ENCODE peak calls at places on chromosomes 7 and 10, in eight cellular contexts. One of them, this sample, is unnamed.

GRCh38 chr7:125254521-125254920 is 324.9 kb upstream of the POT1 start:
- DNase-seq in NCI-H1092 treated with DMSO at 0.1 percent for 48 hours: no peak
- DNase-seq in body of pancreas: no peak
- DNase-seq in H4: no peak
- DNase-seq in IMR-90: no peak
- DNase-seq in left ventricle myocardium inferior: no peak
- DNase-seq in NCI-H774: no peak
- DNase-seq in activated naive CD8-positive, alpha-beta T cell treated with anti-CD3 and anti-CD28 coated beads, Interleukin-2, amount 50 U/mL, for 16 hours: no peak
- DNase-seq in this sample: no peak

GRCh38 chr10:133388265-133388972 is 5.5 kb upstream of the MTG1 start:
- DNase-seq in NCI-H1092 treated with DMSO at 0.1 percent for 48 hours: no peak
- DNase-seq in body of pancreas: peak
- DNase-seq in H4: no peak
- DNase-seq in IMR-90: no peak
- DNase-seq in left ventricle myocardium inferior: no peak
- DNase-seq in NCI-H774: no peak
- DNase-seq in activated naive CD8-positive, alpha-beta T cell treated with anti-CD3 and anti-CD28 coated beads, Interleukin-2, amount 50 U/mL, for 16 hours: no peak
- DNase-seq in this sample: no peak

GRCh38 chr7:39741942-39742623 is 118.7 kb downstream of the RALA start:
- DNase-seq in NCI-H1092 treated with DMSO at 0.1 percent for 48 hours: no peak
- DNase-seq in body of pancreas: peak
- DNase-seq in H4: peak
- DNase-seq in IMR-90: peak
- DNase-seq in left ventricle myocardium inferior: peak
- DNase-seq in NCI-H774: no peak
- DNase-seq in activated naive CD8-positive, alpha-beta T cell treated with anti-CD3 and anti-CD28 coated beads, Interleukin-2, amount 50 U/mL, for 16 hours: no peak
- DNase-seq in this sample: peak

GRCh38 chr7:28466341-28466740 is 54.0 kb downstream of the CREB5 start:
- DNase-seq in NCI-H1092 treated with DMSO at 0.1 percent for 48 hours: no peak
- DNase-seq in body of pancreas: no peak
- DNase-seq in H4: peak
- DNase-seq in IMR-90: no peak
- DNase-seq in left ventricle myocardium inferior: no peak
- DNase-seq in NCI-H774: no peak
- DNase-seq in activated naive CD8-positive, alpha-beta T cell treated with anti-CD3 and anti-CD28 coated beads, Interleukin-2, amount 50 U/mL, for 16 hours: no peak
- DNase-seq in this sample: no peak

GRCh38 chr7:158284121-158284520 is 303.5 kb downstream of the PTPRN2 start:
- DNase-seq in NCI-H1092 treated with DMSO at 0.1 percent for 48 hours: no peak
- DNase-seq in body of pancreas: no peak
- DNase-seq in H4: peak
- DNase-seq in IMR-90: no peak
- DNase-seq in left ventricle myocardium inferior: no peak
- DNase-seq in NCI-H774: no peak
- DNase-seq in activated naive CD8-positive, alpha-beta T cell treated with anti-CD3 and anti-CD28 coated beads, Interleukin-2, amount 50 U/mL, for 16 hours: no peak
- DNase-seq in this sample: no peak

GRCh38 chr7:134289423-134289822 is 27.3 kb downstream of the SLC35B4 start:
- DNase-seq in NCI-H1092 treated with DMSO at 0.1 percent for 48 hours: no peak
- DNase-seq in body of pancreas: no peak
- DNase-seq in H4: no peak
- DNase-seq in IMR-90: no peak
- DNase-seq in left ventricle myocardium inferior: no peak
- DNase-seq in NCI-H774: no peak
- DNase-seq in activated naive CD8-positive, alpha-beta T cell treated with anti-CD3 and anti-CD28 coated beads, Interleukin-2, amount 50 U/mL, for 16 hours: no peak
- DNase-seq in this sample: no peak

GRCh38 chr7:80244206-80244956 is 109.8 kb downstream of the GNAI1 start:
- DNase-seq in NCI-H1092 treated with DMSO at 0.1 percent for 48 hours: no peak
- DNase-seq in body of pancreas: no peak
- DNase-seq in H4: no peak
- DNase-seq in IMR-90: peak
- DNase-seq in left ventricle myocardium inferior: no peak
- DNase-seq in NCI-H774: no peak
- DNase-seq in activated naive CD8-positive, alpha-beta T cell treated with anti-CD3 and anti-CD28 coated beads, Interleukin-2, amount 50 U/mL, for 16 hours: no peak
- DNase-seq in this sample: no peak

GRCh38 chr7:118918556-118918955 is 694.1 kb downstream of the ANKRD7 start:
- DNase-seq in NCI-H1092 treated with DMSO at 0.1 percent for 48 hours: peak
- DNase-seq in body of pancreas: no peak
- DNase-seq in H4: peak
- DNase-seq in IMR-90: peak
- DNase-seq in left ventricle myocardium inferior: no peak
- DNase-seq in NCI-H774: no peak
- DNase-seq in activated naive CD8-positive, alpha-beta T cell treated with anti-CD3 and anti-CD28 coated beads, Interleukin-2, amount 50 U/mL, for 16 hours: no peak
- DNase-seq in this sample: no peak

GRCh38 chr10:86357041-86357440 is 9.6 kb downstream of the GRID1 start:
- DNase-seq in NCI-H1092 treated with DMSO at 0.1 percent for 48 hours: no peak
- DNase-seq in body of pancreas: no peak
- DNase-seq in H4: no peak
- DNase-seq in IMR-90: no peak
- DNase-seq in left ventricle myocardium inferior: no peak
- DNase-seq in NCI-H774: no peak
- DNase-seq in activated naive CD8-positive, alpha-beta T cell treated with anti-CD3 and anti-CD28 coated beads, Interleukin-2, amount 50 U/mL, for 16 hours: no peak
- DNase-seq in this sample: no peak

GRCh38 chr7:140079121-140079536 is 16.4 kb upstream of the PARP12 start:
- DNase-seq in NCI-H1092 treated with DMSO at 0.1 percent for 48 hours: no peak
- DNase-seq in body of pancreas: no peak
- DNase-seq in H4: peak
- DNase-seq in IMR-90: peak
- DNase-seq in left ventricle myocardium inferior: no peak
- DNase-seq in NCI-H774: no peak
- DNase-seq in activated naive CD8-positive, alpha-beta T cell treated with anti-CD3 and anti-CD28 coated beads, Interleukin-2, amount 50 U/mL, for 16 hours: no peak
- DNase-seq in this sample: no peak

GRCh38 chr10:131647789-131648188 is 253.0 kb upstream of the PPP2R2D start:
- DNase-seq in NCI-H1092 treated with DMSO at 0.1 percent for 48 hours: no peak
- DNase-seq in body of pancreas: no peak
- DNase-seq in H4: no peak
- DNase-seq in IMR-90: no peak
- DNase-seq in left ventricle myocardium inferior: no peak
- DNase-seq in NCI-H774: no peak
- DNase-seq in activated naive CD8-positive, alpha-beta T cell treated with anti-CD3 and anti-CD28 coated beads, Interleukin-2, amount 50 U/mL, for 16 hours: no peak
- DNase-seq in this sample: no peak

GRCh38 chr7:141460781-141461715 is 90.2 kb upstream of the AGK start:
- DNase-seq in NCI-H1092 treated with DMSO at 0.1 percent for 48 hours: no peak
- DNase-seq in body of pancreas: no peak
- DNase-seq in H4: no peak
- DNase-seq in IMR-90: no peak
- DNase-seq in left ventricle myocardium inferior: no peak
- DNase-seq in NCI-H774: no peak
- DNase-seq in activated naive CD8-positive, alpha-beta T cell treated with anti-CD3 and anti-CD28 coated beads, Interleukin-2, amount 50 U/mL, for 16 hours: no peak
- DNase-seq in this sample: no peak

GRCh38 chr10:98383869-98384268 is 31.1 kb downstream of the PYROXD2 start:
- DNase-seq in NCI-H1092 treated with DMSO at 0.1 percent for 48 hours: no peak
- DNase-seq in body of pancreas: no peak
- DNase-seq in H4: no peak
- DNase-seq in IMR-90: no peak
- DNase-seq in left ventricle myocardium inferior: no peak
- DNase-seq in NCI-H774: no peak
- DNase-seq in activated naive CD8-positive, alpha-beta T cell treated with anti-CD3 and anti-CD28 coated beads, Interleukin-2, amount 50 U/mL, for 16 hours: no peak
- DNase-seq in this sample: no peak

GRCh38 chr10:124536496-124537050 is 75.0 kb downstream of the LHPP start:
- DNase-seq in NCI-H1092 treated with DMSO at 0.1 percent for 48 hours: no peak
- DNase-seq in body of pancreas: no peak
- DNase-seq in H4: no peak
- DNase-seq in IMR-90: no peak
- DNase-seq in left ventricle myocardium inferior: no peak
- DNase-seq in NCI-H774: no peak
- DNase-seq in activated naive CD8-positive, alpha-beta T cell treated with anti-CD3 and anti-CD28 coated beads, Interleukin-2, amount 50 U/mL, for 16 hours: no peak
- DNase-seq in this sample: no peak

GRCh38 chr10:113062977-113063967 is 113.2 kb downstream of the TCF7L2 start:
- DNase-seq in NCI-H1092 treated with DMSO at 0.1 percent for 48 hours: no peak
- DNase-seq in body of pancreas: no peak
- DNase-seq in H4: peak
- DNase-seq in IMR-90: peak
- DNase-seq in left ventricle myocardium inferior: no peak
- DNase-seq in NCI-H774: no peak
- DNase-seq in activated naive CD8-positive, alpha-beta T cell treated with anti-CD3 and anti-CD28 coated beads, Interleukin-2, amount 50 U/mL, for 16 hours: no peak
- DNase-seq in this sample: no peak

GRCh38 chr7:54964136-54964535 is 54.7 kb upstream of the EGFR start:
- DNase-seq in NCI-H1092 treated with DMSO at 0.1 percent for 48 hours: no peak
- DNase-seq in body of pancreas: no peak
- DNase-seq in H4: no peak
- DNase-seq in IMR-90: no peak
- DNase-seq in left ventricle myocardium inferior: no peak
- DNase-seq in NCI-H774: no peak
- DNase-seq in activated naive CD8-positive, alpha-beta T cell treated with anti-CD3 and anti-CD28 coated beads, Interleukin-2, amount 50 U/mL, for 16 hours: no peak
- DNase-seq in this sample: no peak

GRCh38 chr7:117323877-117324699 is 1.2 kb upstream of the WNT2 start:
- DNase-seq in NCI-H1092 treated with DMSO at 0.1 percent for 48 hours: peak
- DNase-seq in body of pancreas: no peak
- DNase-seq in H4: no peak
- DNase-seq in IMR-90: peak
- DNase-seq in left ventricle myocardium inferior: peak
- DNase-seq in NCI-H774: no peak
- DNase-seq in activated naive CD8-positive, alpha-beta T cell treated with anti-CD3 and anti-CD28 coated beads, Interleukin-2, amount 50 U/mL, for 16 hours: no peak
- DNase-seq in this sample: no peak

GRCh38 chr7:1675036-1675671 is 5.1 kb downstream of the ELFN1 start:
- DNase-seq in NCI-H1092 treated with DMSO at 0.1 percent for 48 hours: no peak
- DNase-seq in body of pancreas: peak
- DNase-seq in H4: no peak
- DNase-seq in IMR-90: no peak
- DNase-seq in left ventricle myocardium inferior: no peak
- DNase-seq in NCI-H774: no peak
- DNase-seq in activated naive CD8-positive, alpha-beta T cell treated with anti-CD3 and anti-CD28 coated beads, Interleukin-2, amount 50 U/mL, for 16 hours: no peak
- DNase-seq in this sample: no peak

GRCh38 chr10:114266521-114266920 is 27.5 kb downstream of the VWA2 start:
- DNase-seq in NCI-H1092 treated with DMSO at 0.1 percent for 48 hours: peak
- DNase-seq in body of pancreas: peak
- DNase-seq in H4: peak
- DNase-seq in IMR-90: peak
- DNase-seq in left ventricle myocardium inferior: no peak
- DNase-seq in NCI-H774: no peak
- DNase-seq in activated naive CD8-positive, alpha-beta T cell treated with anti-CD3 and anti-CD28 coated beads, Interleukin-2, amount 50 U/mL, for 16 hours: no peak
- DNase-seq in this sample: no peak

GRCh38 chr10:119940487-119940886 is 48.0 kb downstream of the SEC23IP start:
- DNase-seq in NCI-H1092 treated with DMSO at 0.1 percent for 48 hours: no peak
- DNase-seq in body of pancreas: no peak
- DNase-seq in H4: no peak
- DNase-seq in IMR-90: peak
- DNase-seq in left ventricle myocardium inferior: no peak
- DNase-seq in NCI-H774: no peak
- DNase-seq in activated naive CD8-positive, alpha-beta T cell treated with anti-CD3 and anti-CD28 coated beads, Interleukin-2, amount 50 U/mL, for 16 hours: no peak
- DNase-seq in this sample: no peak

GRCh38 chr10:71716406-71716805 is 3.2 kb downstream of the C10orf105 start:
- DNase-seq in NCI-H1092 treated with DMSO at 0.1 percent for 48 hours: no peak
- DNase-seq in body of pancreas: no peak
- DNase-seq in H4: no peak
- DNase-seq in IMR-90: no peak
- DNase-seq in left ventricle myocardium inferior: no peak
- DNase-seq in NCI-H774: no peak
- DNase-seq in activated naive CD8-positive, alpha-beta T cell treated with anti-CD3 and anti-CD28 coated beads, Interleukin-2, amount 50 U/mL, for 16 hours: no peak
- DNase-seq in this sample: no peak

GRCh38 chr7:81903115-81903514 is 133.3 kb upstream of the HGF start:
- DNase-seq in NCI-H1092 treated with DMSO at 0.1 percent for 48 hours: no peak
- DNase-seq in body of pancreas: no peak
- DNase-seq in H4: no peak
- DNase-seq in IMR-90: peak
- DNase-seq in left ventricle myocardium inferior: no peak
- DNase-seq in NCI-H774: no peak
- DNase-seq in activated naive CD8-positive, alpha-beta T cell treated with anti-CD3 and anti-CD28 coated beads, Interleukin-2, amount 50 U/mL, for 16 hours: no peak
- DNase-seq in this sample: no peak

GRCh38 chr7:98165827-98166667 is 45.2 kb upstream of the BHLHA15 start:
- DNase-seq in NCI-H1092 treated with DMSO at 0.1 percent for 48 hours: peak
- DNase-seq in body of pancreas: peak
- DNase-seq in H4: peak
- DNase-seq in IMR-90: peak
- DNase-seq in left ventricle myocardium inferior: no peak
- DNase-seq in NCI-H774: peak
- DNase-seq in activated naive CD8-positive, alpha-beta T cell treated with anti-CD3 and anti-CD28 coated beads, Interleukin-2, amount 50 U/mL, for 16 hours: no peak
- DNase-seq in this sample: peak

GRCh38 chr7:135757719-135758411 is 9.3 kb upstream of the FAM180A start:
- DNase-seq in NCI-H1092 treated with DMSO at 0.1 percent for 48 hours: no peak
- DNase-seq in body of pancreas: no peak
- DNase-seq in H4: no peak
- DNase-seq in IMR-90: peak
- DNase-seq in left ventricle myocardium inferior: peak
- DNase-seq in NCI-H774: no peak
- DNase-seq in activated naive CD8-positive, alpha-beta T cell treated with anti-CD3 and anti-CD28 coated beads, Interleukin-2, amount 50 U/mL, for 16 hours: no peak
- DNase-seq in this sample: no peak

GRCh38 chr10:72310241-72310633 is 36.5 kb downstream of the DDIT4 start:
- DNase-seq in NCI-H1092 treated with DMSO at 0.1 percent for 48 hours: no peak
- DNase-seq in body of pancreas: no peak
- DNase-seq in H4: no peak
- DNase-seq in IMR-90: no peak
- DNase-seq in left ventricle myocardium inferior: no peak
- DNase-seq in NCI-H774: no peak
- DNase-seq in activated naive CD8-positive, alpha-beta T cell treated with anti-CD3 and anti-CD28 coated beads, Interleukin-2, amount 50 U/mL, for 16 hours: no peak
- DNase-seq in this sample: no peak

GRCh38 chr7:69906309-69906995 is 308.2 kb downstream of the AUTS2 start:
- DNase-seq in NCI-H1092 treated with DMSO at 0.1 percent for 48 hours: no peak
- DNase-seq in body of pancreas: no peak
- DNase-seq in H4: no peak
- DNase-seq in IMR-90: no peak
- DNase-seq in left ventricle myocardium inferior: no peak
- DNase-seq in NCI-H774: no peak
- DNase-seq in activated naive CD8-positive, alpha-beta T cell treated with anti-CD3 and anti-CD28 coated beads, Interleukin-2, amount 50 U/mL, for 16 hours: no peak
- DNase-seq in this sample: no peak